ENCODE peak calls at places on chromosomes 4 and X, in nine cellular contexts. W, G, S, F, U, B, J, Y and I are unnamed samples.

GRCh38 chr4:175298119-175298518 is 380.0 kb downstream of the ADAM29 start:
- DNase-seq in U (no peak), Y (no peak), B (peak), S (no peak), J (no peak), W (no peak), F (no peak), G (no peak), I (no peak)

GRCh38 chr4:54924891-54925290 is 200.5 kb downstream of the KDR start:
- DNase-seq in Y (no peak), B (no peak), J (no peak), W (no peak), F (no peak), S (no peak), G (no peak), U (no peak), I (no peak)

GRCh38 chrX:36957425-36958328 is 50.5 kb upstream of the FAM47C start:
- DNase-seq in W (no peak), U (no peak), B (no peak), Y (no peak), F (no peak), J (no peak), G (no peak), S (peak), I (peak)

GRCh38 chr4:141771889-141772830 is 135.8 kb downstream of the IL15 start:
- DNase-seq in W (no peak), B (no peak), S (no peak), J (no peak), U (no peak), G (no peak), Y (no peak), F (no peak), I (no peak)

GRCh38 chr4:75644095-75644494 is 13.8 kb upstream of the CDKL2 start:
- DNase-seq in Y (no peak), G (peak), F (no peak), U (no peak), B (no peak), W (no peak), S (no peak), J (no peak), I (no peak)

GRCh38 chr4:64520393-64520792 is 111.1 kb upstream of the TECRL start:
- DNase-seq in B (no peak), G (no peak), U (no peak), F (no peak), S (no peak), Y (no peak), W (no peak), J (no peak), I (no peak)

GRCh38 chr4:140223056-140223810 is 69.2 kb upstream of the MAML3 start:
- DNase-seq in J (no peak), U (no peak), S (no peak), W (no peak), G (no peak), Y (no peak), F (no peak), B (peak), I (no peak)

GRCh38 chr4:102438873-102439614 is 62.1 kb upstream of the NFKB1 start:
- DNase-seq in B (peak), Y (no peak), J (no peak), F (no peak), W (peak), S (no peak), U (no peak), G (peak), I (no peak)

GRCh38 chr4:22514001-22514400 is 1.9 kb downstream of the ADGRA3 start:
- DNase-seq in B (peak), G (no peak), S (no peak), W (no peak), J (no peak), Y (no peak), F (no peak), U (no peak), I (no peak)

GRCh38 chrX:81957900-81958545 is 756.1 kb downstream of the SH3BGRL start:
- DNase-seq in W (no peak), G (peak), U (no peak), J (no peak), S (no peak), Y (no peak), F (no peak), B (no peak), I (peak)

GRCh38 chr4:182729527-182729926 is 187.7 kb downstream of the DCTD start:
- DNase-seq in Y (no peak), G (no peak), J (no peak), F (no peak), B (no peak), S (no peak), W (no peak), U (no peak), I (peak)

GRCh38 chr4:139791681-139792080 is 126.1 kb downstream of the MGST2 start:
- DNase-seq in W (no peak), J (no peak), U (no peak), G (no peak), B (no peak), S (no peak), F (no peak), Y (no peak), I (no peak)

GRCh38 chrX:86946569-86946968 is 571.0 kb upstream of the KLHL4 start:
- DNase-seq in F (no peak), J (no peak), S (no peak), Y (no peak), U (no peak), G (peak), W (no peak), B (peak), I (peak)

GRCh38 chr4:142083264-142083663 is 446.9 kb downstream of the IL15 start:
- DNase-seq in Y (no peak), G (no peak), B (no peak), F (no peak), S (no peak), J (no peak), U (no peak), W (no peak), I (no peak)

GRCh38 chr4:15420642-15421041 is 7.2 kb upstream of the C1QTNF7 start:
- DNase-seq in W (no peak), G (no peak), F (no peak), B (peak), S (no peak), U (no peak), Y (no peak), J (no peak), I (no peak)

GRCh38 chr4:115279300-115279699 is 165.9 kb upstream of the NDST4 start:
- DNase-seq in W (no peak), G (no peak), B (no peak), F (no peak), S (no peak), U (no peak), J (no peak), Y (no peak), I (no peak)

GRCh38 chr4:45350438-45350837 is 624.1 kb upstream of the GNPDA2 start:
- DNase-seq in W (no peak), F (no peak), G (peak), Y (no peak), J (no peak), U (peak), S (no peak), B (no peak), I (no peak)

GRCh38 chr4:169968999-169969398 is 57.2 kb downstream of the MFAP3L start:
- DNase-seq in W (no peak), U (no peak), Y (no peak), J (no peak), S (no peak), B (peak), F (no peak), G (no peak), I (no peak)

GRCh38 chrX:97524997-97525396 is 641.3 kb downstream of the RPA4 start:
- DNase-seq in Y (no peak), G (no peak), J (no peak), S (no peak), B (peak), F (no peak), U (no peak), W (no peak), I (no peak)

GRCh38 chrX:65587616-65588526 is 53.3 kb upstream of the LAS1L start:
- DNase-seq in J (peak), B (peak), S (peak), F (no peak), Y (no peak), W (peak), G (peak), U (no peak), I (no peak)

GRCh38 chr4:142984871-142985585 is 138.9 kb upstream of the INPP4B start:
- DNase-seq in S (no peak), U (no peak), G (no peak), B (peak), F (no peak), J (no peak), W (no peak), Y (no peak), I (peak)

GRCh38 chrX:18666614-18667013 is 5.3 kb downstream of the RS1 start:
- DNase-seq in G (no peak), F (no peak), J (no peak), B (no peak), Y (no peak), U (no peak), W (no peak), S (no peak), I (no peak)